ENCODE peak calls at places on chromosomes 2 and 18, in four cellular contexts. T is lung, G is heart left ventricle, M is GM23248. N is an unnamed sample.

GRCh38 chr2:191895743-191896142 is 48.9 kb upstream of the CAVIN2 start:
- DNase-seq in T (no peak), M (no peak), G (no peak), N (no peak)

GRCh38 chr2:36420569-36421164 is 65.1 kb downstream of the CRIM1 start:
- DNase-seq in G (no peak), T (no peak), M (no peak), N (no peak)

GRCh38 chr2:241967096-241967495 is 97.6 kb downstream of the RTP5 start:
- DNase-seq in T (no peak), M (no peak), G (no peak), N (no peak)

GRCh38 chr2:59236723-59237122 is 995.6 kb upstream of the FANCL start:
- DNase-seq in T (no peak), M (peak; percentile 50), G (no peak), N (no peak)

GRCh38 chr18:25646971-25647370 is 295.0 kb upstream of the ZNF521 start:
- DNase-seq in T (no peak), M (peak; percentile 81), G (no peak), N (no peak)

GRCh38 chr18:32177530-32177929 is 12.3 kb upstream of the MEP1B start:
- DNase-seq in T (no peak), M (no peak), G (no peak), N (no peak)

GRCh38 chr2:193461431-193461946 is 1266.8 kb upstream of the TMEFF2 start:
- DNase-seq in T (no peak), M (no peak), G (no peak), N (no peak)

GRCh38 chr2:88085602-88086001 is 18.0 kb downstream of the SMYD1 start:
- DNase-seq in T (no peak), G (no peak), M (no peak), N (no peak)

GRCh38 chr2:71561441-71562267 is 108.3 kb downstream of the DYSF start:
- DNase-seq in G (no peak), T (no peak), M (no peak), N (no peak)

GRCh38 chr2:54965425-54965824 is 84.8 kb downstream of the RTN4 start:
- DNase-seq in G (no peak), M (no peak), T (no peak), N (no peak)

GRCh38 chr2:107595749-107596148 is 230.9 kb upstream of the RGPD4 start:
- DNase-seq in G (no peak), M (peak; percentile 90), T (no peak), N (no peak)

DNA sequence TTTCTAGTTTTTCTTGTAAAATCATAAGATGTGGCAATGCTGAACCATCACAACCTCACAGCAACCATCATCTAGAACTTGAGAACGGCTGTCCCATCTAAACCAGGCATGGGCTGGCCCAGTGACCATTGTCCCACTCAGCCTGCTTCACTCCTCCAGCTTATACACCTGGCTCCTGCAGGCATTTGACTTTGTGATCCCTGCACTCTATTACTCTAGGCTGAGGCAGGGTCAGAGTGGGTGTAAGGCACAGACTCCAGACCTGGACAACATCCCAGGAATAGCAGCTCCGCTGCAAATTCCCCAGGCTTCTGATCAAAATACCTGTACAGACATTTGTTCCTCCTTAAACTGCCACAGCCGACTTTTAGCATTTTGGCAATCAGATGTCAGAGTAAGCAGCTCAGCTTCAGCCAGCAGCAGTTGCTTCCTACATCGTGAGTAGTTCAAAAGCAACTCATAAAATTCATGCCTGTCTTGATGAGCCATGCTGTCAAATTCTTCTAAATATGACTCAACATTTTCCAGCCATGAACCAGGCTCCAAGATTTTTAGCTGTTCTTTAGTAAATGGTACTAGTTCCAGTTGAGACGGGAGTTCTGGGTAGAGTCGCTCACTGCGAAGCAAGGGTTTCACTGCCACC is 12.9 kb downstream of the EPG5 start:
- DNase-seq in M (peak; percentile 96), G (no peak), T (no peak), N (no peak)
- H3K36me3 ChIP-seq in M (peaks cover 53% of the 10 kb centered on the region), G (peaks cover 73% of the 10 kb centered on the region), T (peaks cover 26% of the 10 kb centered on the region), N (no peaks in the 10 kb centered on the region)

GRCh38 chr18:22467760-22468553 is 50.2 kb upstream of the CTAGE1 start:
- DNase-seq in M (peak; percentile 98), G (no peak), T (no peak), N (no peak)
- H3K27ac ChIP-seq in M (peak overlapping the region; percentile 94), G (peak overlapping the region; percentile 87), T (peak overlapping the region; percentile 87), N (no peak overlapping the region)

DNA sequence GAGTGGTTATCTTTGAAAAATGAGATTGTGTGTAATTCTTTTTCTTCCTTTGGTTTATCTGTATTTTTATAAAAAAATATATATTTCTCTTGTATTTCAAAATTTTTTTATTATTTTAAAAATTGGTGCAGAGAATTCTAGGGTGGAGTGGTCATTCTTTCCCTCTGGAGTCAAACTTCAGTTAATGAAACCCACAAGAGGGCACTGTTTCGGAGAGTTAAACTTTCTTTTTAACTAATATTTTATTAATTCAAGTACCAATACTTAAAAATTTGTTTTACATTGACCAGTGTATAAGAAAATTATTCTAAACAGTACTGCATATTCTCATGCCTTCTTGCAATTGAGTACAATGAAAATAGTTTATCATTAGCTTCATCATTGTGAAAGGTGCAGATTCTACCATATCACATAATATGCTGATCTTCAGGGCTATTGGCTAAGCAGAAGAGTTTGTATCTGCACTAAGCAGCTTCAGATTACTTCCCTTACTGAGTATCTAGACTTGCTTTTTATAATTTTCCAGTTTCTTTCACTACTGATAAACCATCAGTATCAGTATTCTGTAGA is 50.1 kb downstream of the HS1BP3 start:
- DNase-seq in M (peak; percentile 58), T (no peak), G (no peak), N (no peak)
- H3K36me3 ChIP-seq in M (no peaks in the 10 kb centered on the region), T (no peaks in the 10 kb centered on the region), G (no peaks in the 10 kb centered on the region), N (no peaks in the 10 kb centered on the region)

GRCh38 chr2:15893085-15893484 is 47.3 kb upstream of the MYCN start:
- DNase-seq in G (no peak), T (no peak), M (no peak), N (no peak)

GRCh38 chr2:15893689-15894325 is 46.5 kb upstream of the MYCN start:
- DNase-seq in M (no peak), G (no peak), T (no peak), N (no peak)

GRCh38 chr2:15889800-15890498 is 50.4 kb upstream of the MYCN start:
- DNase-seq in M (no peak), T (no peak), G (no peak), N (no peak)

GRCh38 chr2:15892575-15892974 is 47.8 kb upstream of the MYCN start:
- DNase-seq in M (no peak), T (no peak), G (no peak), N (no peak)

GRCh38 chr2:15890936-15891905 is 49.1 kb upstream of the MYCN start:
- DNase-seq in G (no peak), T (no peak), M (no peak), N (peak; percentile 23)
- H3K27ac ChIP-seq in G (no peak overlapping the region), T (no peak overlapping the region), M (no peak overlapping the region), N (no peak overlapping the region)

GRCh38 chr2:221562226-221562625 is 9.9 kb downstream of the EPHA4 start:
- DNase-seq in T (no peak), G (no peak), M (no peak), N (no peak)
- H3K36me3 ChIP-seq in T (no peaks in the 10 kb centered on the region), G (peaks cover 5% of the 10 kb centered on the region), M (peaks cover 14% of the 10 kb centered on the region), N (no peaks in the 10 kb centered on the region)

GRCh38 chr18:24000613-24001490 is 13.7 kb upstream of the TTC39C start:
- DNase-seq in M (no peak), T (no peak), G (no peak), N (no peak)
- H3K27ac ChIP-seq in M (no peak overlapping the region), T (no peak overlapping the region), G (no peak overlapping the region), N (no peak overlapping the region)

GRCh38 chr2:135756692-135757091 is 15.0 kb downstream of the UBXN4 start:
- DNase-seq in G (no peak), T (no peak), M (no peak), N (no peak)

GRCh38 chr2:135755573-135755972 is 13.9 kb downstream of the UBXN4 start:
- DNase-seq in T (no peak), G (no peak), M (no peak), N (no peak)
- H3K36me3 ChIP-seq in T (peaks cover 12% of the 10 kb centered on the region), G (peaks cover 97% of the 10 kb centered on the region), M (peaks cover 66% of the 10 kb centered on the region), N (no peaks in the 10 kb centered on the region)

DNA sequence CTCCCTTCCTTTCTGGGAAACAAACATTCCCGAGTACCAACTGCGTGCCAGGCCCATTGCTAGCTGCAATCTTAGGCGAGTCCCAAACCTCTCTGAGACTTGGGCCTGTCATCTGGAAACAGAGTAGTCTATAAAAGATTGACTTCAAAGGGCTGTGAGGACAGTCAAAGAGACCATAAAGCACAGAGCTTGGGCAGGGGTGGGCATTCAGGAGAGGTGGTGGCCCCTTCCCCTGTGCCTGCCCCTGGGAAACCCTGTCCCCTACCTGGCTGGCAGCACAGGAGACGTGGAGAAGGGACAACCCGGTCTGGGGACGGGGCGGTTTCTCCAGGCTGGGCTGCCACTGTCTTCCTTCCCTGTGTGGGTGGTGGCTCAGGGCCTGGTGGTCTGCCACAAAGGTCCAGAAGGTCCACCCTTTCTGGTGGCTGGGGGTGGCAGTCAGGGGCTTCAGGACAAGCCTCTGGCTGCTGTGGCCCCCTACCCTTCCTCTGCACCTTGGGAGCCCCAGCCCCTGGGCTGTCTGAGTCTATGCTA is 33.9 kb upstream of the FOSL2 start:
- DNase-seq in M (no peak), G (no peak), T (no peak), N (no peak)
- H3K27ac ChIP-seq in M (no peak overlapping the region), G (no peak overlapping the region), T (no peak overlapping the region), N (no peak overlapping the region)

GRCh38 chr2:28904802-28905499 is 10.5 kb downstream of the WDR43 start:
- DNase-seq in T (no peak), M (no peak), G (no peak), N (no peak)

GRCh38 chr2:28904295-28904694 is 9.8 kb downstream of the WDR43 start:
- DNase-seq in M (peak; percentile 70), T (no peak), G (no peak), N (no peak)

GRCh38 chr2:28901202-28901601 is 6.7 kb downstream of the WDR43 start:
- DNase-seq in M (peak; percentile 8), G (no peak), T (no peak), N (no peak)

GRCh38 chr2:28902584-28902983 is 8.1 kb downstream of the WDR43 start:
- DNase-seq in G (no peak), T (no peak), M (no peak), N (no peak)

GRCh38 chr2:28901841-28902240 is 7.4 kb downstream of the WDR43 start:
- DNase-seq in M (peak; percentile 41), G (no peak), T (no peak), N (no peak)
- H3K36me3 ChIP-seq in M (peaks cover 23% of the 10 kb centered on the region), G (peaks cover 32% of the 10 kb centered on the region), T (peaks cover 12% of the 10 kb centered on the region), N (no peaks in the 10 kb centered on the region)

GRCh38 chr2:19228720-19229119 is 129.7 kb downstream of the OSR1 start:
- DNase-seq in G (no peak), T (no peak), M (no peak), N (no peak)
- H3K27ac ChIP-seq in G (no peak overlapping the region), T (no peak overlapping the region), M (no peak overlapping the region), N (no peak overlapping the region)